ENCODE peak calls at places on chromosomes 16 and 17, in four cellular contexts. I, K, O and H are unnamed samples.

GRCh38 chr16:4505356-4506153 is 29.4 kb downstream of the HMOX2 start:
- DNase-seq in I (no peak), K (no peak), O (no peak), H (peak; percentile 76)

GRCh38 chr16:81318711-81319110 is 3.9 kb downstream of the GAN start:
- DNase-seq in I (no peak), K (no peak), O (no peak), H (no peak)

GRCh38 chr17:34306466-34306865 is 12.8 kb upstream of the CCL8 start:
- DNase-seq in I (peak; percentile 10), K (peak; percentile 57), O (no peak), H (no peak)

GRCh38 chr17:72613411-72614292 is 478.8 kb downstream of the SLC39A11 start:
- DNase-seq in I (no peak), K (no peak), O (no peak), H (no peak)

GRCh38 chr16:3863587-3863986 is 16.9 kb downstream of the CREBBP start:
- DNase-seq in I (no peak), K (no peak), O (no peak), H (no peak)

GRCh38 chr16:81096715-81097208 is 567 bp upstream of the GCSH start:
- DNase-seq in I (no peak), K (peak; percentile 13), O (no peak), H (no peak)

GRCh38 chr17:31596382-31597323 is 205.2 kb downstream of the RAB11FIP4 start:
- DNase-seq in I (peak; percentile 64), K (peak; percentile 88), O (peak; percentile 94), H (no peak)

GRCh38 chr17:75855310-75856061 is at the start of gene WBP2:
- DNase-seq in I (peak; percentile 100), K (peak; percentile 99), O (peak; percentile 100), H (peak; percentile 95)

GRCh38 chr16:89672177-89672941 is 14.1 kb upstream of the CDK10 start:
- DNase-seq in I (no peak), K (no peak), O (no peak), H (no peak)

GRCh38 chr16:58501242-58502131 is 1.5 kb downstream of the NDRG4 start:
- DNase-seq in I (peak; percentile 79), K (no peak), O (peak; percentile 3), H (no peak)

DNA sequence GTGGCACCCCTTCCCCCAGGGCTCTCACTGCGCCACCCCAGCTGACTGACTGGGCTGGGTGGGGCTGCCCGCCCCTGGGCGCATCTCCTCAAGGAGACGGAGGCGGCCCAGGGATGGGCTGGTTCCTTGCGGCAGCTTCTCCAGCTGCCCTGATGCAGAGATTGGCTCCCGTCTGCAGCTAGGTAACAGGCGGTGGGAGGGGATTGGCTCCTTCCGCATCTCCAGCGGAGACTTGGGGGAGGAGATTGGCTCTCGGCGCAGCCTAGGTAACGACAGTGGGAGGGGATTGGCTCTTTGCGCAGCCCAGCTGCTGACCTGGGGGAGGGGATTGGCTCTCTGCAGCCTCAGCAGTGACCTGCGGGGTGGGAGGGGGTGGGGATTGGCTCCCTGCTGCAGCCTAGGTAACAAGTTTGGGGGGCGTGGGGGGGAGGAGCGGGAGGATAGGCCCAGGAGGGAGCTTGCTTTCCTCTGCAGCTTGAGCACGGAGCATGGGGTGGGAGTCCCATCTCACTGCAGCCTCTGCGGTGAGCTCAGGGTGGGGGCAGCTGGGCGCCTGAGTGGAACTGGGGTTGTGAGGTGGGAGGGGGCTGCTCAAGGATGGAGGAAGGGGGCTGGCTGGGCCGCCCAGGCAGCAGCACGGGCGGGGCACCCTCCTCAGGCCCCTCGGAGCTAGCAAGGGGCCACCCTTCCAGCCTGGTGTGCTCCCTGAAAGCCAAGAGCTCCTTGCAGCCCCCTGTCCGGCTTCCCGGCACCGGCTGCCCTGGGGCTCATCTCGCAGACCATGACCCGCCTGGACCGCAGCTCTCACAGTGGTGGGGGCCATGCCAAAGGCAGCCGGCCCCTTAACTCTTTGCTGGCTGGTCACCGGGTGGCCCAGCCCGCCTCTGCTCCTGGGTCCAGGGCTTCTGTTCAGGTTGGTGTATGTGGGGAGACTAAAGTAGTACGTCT is 6.4 kb downstream of the NFE2L1 start:
- DNase-seq in I (peak; percentile 97), K (peak; percentile 95), O (peak; percentile 97), H (no peak)
- H3K4me1 ChIP-seq in I (peaks cover 41% of the 10 kb centered on the region), K (peaks cover 59% of the 10 kb centered on the region), O (peaks cover 80% of the 10 kb centered on the region), H (peaks cover 13% of the 10 kb centered on the region)

GRCh38 chr16:726438-727290 is at the start of the genes CCDC78 and HAGHL:
- DNase-seq in I (peak; percentile 71), K (no peak), O (no peak), H (peak; percentile 35)

GRCh38 chr16:727291-727977 is 528 bp downstream of the HAGHL start:
- DNase-seq in I (peak; percentile 29), K (no peak), O (no peak), H (no peak)

GRCh38 chr16:729768-730665 is 3.1 kb downstream of the HAGHL start:
- DNase-seq in I (no peak), K (peak; percentile 10), O (no peak), H (no peak)

GRCh38 chr16:728890-729744 is 2.2 kb downstream of the HAGHL start:
- DNase-seq in I (no peak), K (peak; percentile 9), O (no peak), H (no peak)

DNA sequence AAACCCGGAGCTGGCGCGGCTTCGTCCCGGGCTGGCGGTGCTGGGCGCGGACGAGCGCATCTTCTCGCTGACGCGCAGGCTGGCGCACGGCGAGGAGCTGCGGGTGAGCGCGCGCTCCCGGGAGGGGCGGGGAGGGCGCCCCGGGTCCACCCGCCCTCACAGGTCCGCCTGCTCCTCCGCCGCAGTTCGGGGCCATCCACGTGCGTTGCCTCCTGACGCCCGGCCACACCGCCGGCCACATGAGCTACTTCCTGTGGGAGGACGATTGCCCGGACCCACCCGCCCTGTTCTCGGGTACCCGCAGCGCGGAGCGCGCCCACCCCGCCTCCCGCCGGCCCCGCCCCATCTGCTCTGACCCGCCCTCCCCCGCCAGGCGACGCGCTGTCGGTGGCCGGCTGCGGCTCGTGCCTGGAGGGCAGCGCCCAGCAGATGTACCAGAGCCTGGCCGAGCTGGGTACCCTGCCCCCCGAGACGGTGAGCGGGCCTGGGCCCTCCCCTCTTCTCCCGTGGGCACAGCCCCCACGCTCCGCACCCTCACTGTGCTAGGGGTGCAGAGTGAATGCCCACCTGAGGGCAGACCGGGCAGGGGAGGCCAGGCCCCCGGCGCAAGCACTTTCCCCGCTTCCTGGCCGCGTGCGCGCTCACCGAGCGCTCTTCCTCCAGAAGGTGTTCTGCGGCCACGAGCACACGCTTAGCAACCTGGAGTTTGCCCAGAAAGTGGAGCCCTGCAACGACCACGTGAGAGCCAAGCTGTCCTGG is 1.4 kb downstream of the HAGHL start:
- DNase-seq in I (peak; percentile 64), K (peak; percentile 55), O (no peak), H (peak; percentile 59)
- H3K27me3 ChIP-seq in I (no peaks in the 10 kb centered on the region), K (no peaks in the 10 kb centered on the region), O (peaks cover 38% of the 10 kb centered on the region), H (no peaks in the 10 kb centered on the region)

GRCh38 chr16:47519996-47520679 is 59.0 kb downstream of the PHKB start:
- DNase-seq in I (peak; percentile 61), K (peak; percentile 57), O (no peak), H (no peak)
- H3K4me1 ChIP-seq in I (peaks cover 17% of the 10 kb centered on the region), K (peaks cover 12% of the 10 kb centered on the region), O (peaks cover 30% of the 10 kb centered on the region), H (no peaks in the 10 kb centered on the region)

GRCh38 chr17:38596651-38597050 is 9.1 kb downstream of the SRCIN1 start:
- DNase-seq in I (no peak), K (no peak), O (no peak), H (no peak)
- H3K27me3 ChIP-seq in I (no peaks in the 10 kb centered on the region), K (peaks cover 29% of the 10 kb centered on the region), O (peaks cover 30% of the 10 kb centered on the region), H (peaks cover 22% of the 10 kb centered on the region)

GRCh38 chr17:1360975-1361374 is 39.0 kb downstream of the YWHAE start:
- DNase-seq in I (no peak), K (no peak), O (no peak), H (no peak)
- H3K4me1 ChIP-seq in I (peaks cover 4% of the 10 kb centered on the region), K (peaks cover 32% of the 10 kb centered on the region), O (peaks cover 58% of the 10 kb centered on the region), H (peaks cover 27% of the 10 kb centered on the region)